ENCODE peak calls at places on chromosomes 3 and 15, in four cellular contexts. W is mucosa of descending colon; Q is CD4-positive, alpha-beta T cell; H is uterus. G is an unnamed sample.

GRCh38 chr3:55549172-55549571 is 62.1 kb upstream of the WNT5A start:
- DNase-seq in W (no peak), Q (no peak), H (no peak), G (no peak)

GRCh38 chr3:115272036-115272824 is 125.1 kb upstream of the ZBTB20 start:
- DNase-seq in W (no peak), Q (no peak), H (no peak), G (no peak)

GRCh38 chr3:162776137-162776536 is 1279.5 kb downstream of the OTOL1 start:
- DNase-seq in W (no peak), Q (no peak), H (no peak), G (no peak)

GRCh38 chr3:52399593-52399992 is 45.3 kb downstream of the SEMA3G start:
- DNase-seq in W (peak; percentile 41), Q (no peak), H (no peak), G (no peak)

GRCh38 chr3:192501427-192501826 is 225.9 kb downstream of the FGF12 start:
- DNase-seq in W (no peak), Q (no peak), H (no peak), G (no peak)

GRCh38 chr15:40850576-40851112 is 6.8 kb downstream of the SPINT1 start:
- DNase-seq in W (peak; percentile 37), Q (no peak), H (no peak), G (no peak)

GRCh38 chr3:22980346-22980745 is 222.8 kb upstream of the UBE2E2 start:
- DNase-seq in W (no peak), Q (no peak), H (no peak), G (no peak)

GRCh38 chr15:57323806-57324589 is 52.3 kb upstream of the CGNL1 start:
- DNase-seq in W (peak; percentile 85), Q (no peak), H (no peak), G (no peak)

GRCh38 chr3:177898185-177898584 is 638.1 kb upstream of the KCNMB2 start:
- DNase-seq in W (no peak), Q (no peak), H (no peak), G (no peak)

GRCh38 chr3:122312826-122313225 is 12.2 kb upstream of the CSTA start:
- DNase-seq in W (no peak), Q (no peak), H (no peak), G (no peak)

GRCh38 chr15:28974142-28974541 is 88.4 kb downstream of the APBA2 start:
- DNase-seq in W (no peak), Q (no peak), H (no peak), G (no peak)

DNA sequence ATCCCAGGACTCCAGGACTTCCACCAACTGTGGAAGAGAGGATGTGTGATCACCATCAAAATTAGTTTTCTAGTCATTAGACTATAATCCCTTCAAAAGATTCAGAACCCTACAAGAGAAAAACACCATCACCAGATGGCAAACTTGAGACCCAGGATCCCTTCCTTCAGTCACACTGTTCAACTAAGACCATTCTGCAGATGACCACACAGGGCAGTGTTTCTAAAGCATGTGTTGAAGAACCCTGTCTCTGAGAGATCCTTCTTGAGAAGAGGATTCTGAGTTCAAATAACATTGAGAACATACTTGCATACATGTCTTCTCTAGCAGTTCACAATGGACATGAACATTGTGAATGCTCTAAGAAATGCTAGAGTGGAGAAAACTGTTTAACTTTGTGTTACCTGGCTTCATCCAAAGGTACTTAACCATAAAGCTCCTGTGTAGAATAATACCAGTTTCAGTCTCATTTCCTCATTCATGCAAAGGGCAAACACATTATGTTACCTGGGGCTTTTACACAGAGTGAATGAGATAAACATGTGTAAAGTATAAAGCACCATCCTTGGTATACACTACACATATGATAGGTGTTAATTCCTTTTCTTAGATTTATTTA is 2.4 kb upstream of the ADGRG7 start:
- DNase-seq in W (no peak), Q (no peak), H (no peak), G (no peak)
- TF ChIP-seq CTCF in W (no peak), Q (no peak), H (no peak), G (no peak)

GRCh38 chr3:182248349-182248880 is 536.7 kb downstream of the SOX2 start:
- DNase-seq in W (peak; percentile 38), Q (no peak), H (no peak), G (no peak)
- TF ChIP-seq CTCF in W (no peak), Q (no peak), H (no peak), G (no peak)

GRCh38 chr3:66253790-66254620 is 33.2 kb downstream of the SLC25A26 start:
- DNase-seq in W (no peak), Q (no peak), H (no peak), G (no peak)
- TF ChIP-seq CTCF in W (peak; percentile 46), Q (peak; percentile 93), H (peak; percentile 75), G (no peak)

GRCh38 chr3:37985637-37986320 is 4.8 kb upstream of the VILL start:
- DNase-seq in W (peak; percentile 88), Q (no peak), H (no peak), G (no peak)
- TF ChIP-seq CTCF in W (no peak), Q (no peak), H (no peak), G (no peak)

DNA sequence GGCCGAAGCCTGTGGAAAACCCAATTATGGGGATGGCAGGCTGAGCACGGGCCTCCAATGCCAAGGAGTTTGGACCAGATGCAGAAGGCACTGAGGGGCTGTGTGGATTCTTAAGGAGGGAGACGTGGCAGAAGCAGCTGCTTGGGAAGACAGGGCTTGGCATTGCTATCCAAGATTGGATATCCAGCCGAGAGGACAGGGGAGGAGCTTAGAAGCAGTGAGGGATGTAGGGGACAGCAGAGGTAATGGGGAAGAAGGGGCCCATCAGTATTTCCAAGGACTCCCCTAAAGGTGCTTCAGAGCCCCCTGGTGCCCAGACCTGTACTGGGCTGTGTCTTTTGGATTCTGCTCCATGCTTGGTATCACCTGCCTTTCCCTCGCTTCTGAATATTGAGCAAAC is 112.8 kb upstream of the TLE3 start:
- DNase-seq in W (no peak), Q (no peak), H (no peak), G (no peak)
- TF ChIP-seq CTCF in W (no peak), Q (no peak), H (no peak), G (no peak)

DNA sequence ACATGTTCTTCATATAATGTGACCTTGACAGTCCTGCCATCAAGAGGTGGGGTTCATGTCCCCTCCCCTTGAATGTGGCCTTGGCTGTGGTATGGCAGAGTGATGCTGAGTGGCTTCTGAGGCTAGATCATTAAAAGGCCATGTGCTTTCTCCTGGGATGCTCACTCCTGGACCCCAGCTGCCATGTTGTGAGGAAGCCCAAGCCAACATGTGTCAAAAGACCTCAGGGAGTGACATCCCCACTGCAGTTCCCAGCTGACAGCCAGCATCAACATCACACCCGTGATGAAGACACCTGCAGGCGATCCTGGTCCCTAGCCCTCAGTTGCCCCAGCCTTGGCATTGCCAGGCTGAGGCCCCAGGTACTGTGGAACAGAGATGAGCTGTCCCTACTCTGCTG is 36.6 kb downstream of the EBLN2 start:
- DNase-seq in W (no peak), Q (no peak), H (no peak), G (no peak)
- TF ChIP-seq CTCF in W (no peak), Q (no peak), H (no peak), G (no peak)

GRCh38 chr3:126737527-126737926 is 33.5 kb downstream of the CHCHD6 start:
- DNase-seq in W (no peak), Q (no peak), H (no peak), G (no peak)
- TF ChIP-seq CTCF in W (no peak), Q (no peak), H (no peak), G (no peak)

GRCh38 chr3:13353936-13354542 is 66.1 kb downstream of the NUP210 start:
- DNase-seq in W (no peak), Q (no peak), H (no peak), G (no peak)
- TF ChIP-seq CTCF in W (no peak), Q (no peak), H (no peak), G (no peak)

G was measured in omental fat pad.